ENCODE peak calls at places on chromosomes 6 and 20, in five cellular contexts. A is A549, Q is HepG2, Y is H1, P is GM12878. V is an unnamed sample.
A peak's percentile ranks its signal among the peaks of the same experiment; 100 is the strongest.

GRCh38 chr6:136693090-136693489 is 99.2 kb downstream of the MAP3K5 start:
- DNase-seq in A (no peak), Q (no peak), Y (no peak), P (no peak), V (no peak)

GRCh38 chr6:89148016-89148750 is 2.3 kb downstream of the PM20D2 start:
- DNase-seq in A (no peak), Q (no peak), Y (no peak), P (no peak), V (no peak)

GRCh38 chr20:1509237-1509636 is 18.0 kb upstream of the SIRPB2 start:
- DNase-seq in A (peak; percentile 26), Q (peak; percentile 25), Y (no peak), P (no peak), V (no peak)

GRCh38 chr20:5136096-5136495 is 9.3 kb downstream of the CDS2 start:
- DNase-seq in A (no peak), Q (no peak), Y (no peak), P (no peak), V (no peak)

GRCh38 chr6:116876107-116876506 is 935 bp upstream of the RFX6 start:
- DNase-seq in A (no peak), Q (no peak), Y (no peak), P (no peak), V (no peak)

GRCh38 chr6:16982827-16983226 is 119.0 kb upstream of the STMND1 start:
- DNase-seq in A (no peak), Q (no peak), Y (no peak), P (peak; percentile 27), V (no peak)

GRCh38 chr6:34018026-34018425 is 127.9 kb downstream of the GRM4 start:
- DNase-seq in A (no peak), Q (no peak), Y (no peak), P (no peak), V (no peak)

GRCh38 chr20:53517146-53517545 is 76.5 kb downstream of the ZNF217 start:
- DNase-seq in A (no peak), Q (peak; percentile 38), Y (no peak), P (no peak), V (no peak)

GRCh38 chr20:17987988-17988387 is 19.2 kb downstream of the MGME1 start:
- DNase-seq in A (no peak), Q (no peak), Y (no peak), P (no peak), V (no peak)

GRCh38 chr6:106089981-106090380 is 3.8 kb downstream of the PRDM1 start:
- DNase-seq in A (no peak), Q (no peak), Y (no peak), P (no peak), V (no peak)

GRCh38 chr6:7087491-7087979 is 20.2 kb upstream of the RREB1 start:
- DNase-seq in A (no peak), Q (no peak), Y (no peak), P (peak; percentile 36), V (no peak)

GRCh38 chr6:36350681-36351091 is 14.0 kb upstream of the BNIP5 start:
- DNase-seq in A (no peak), Q (no peak), Y (no peak), P (no peak), V (peak; percentile 88)

GRCh38 chr6:96816182-96816888 is 20.9 kb downstream of the GPR63 start:
- DNase-seq in A (no peak), Q (no peak), Y (no peak), P (no peak), V (no peak)

GRCh38 chr6:130134594-130134993 is 88.2 kb downstream of the SAMD3 start:
- DNase-seq in A (no peak), Q (no peak), Y (no peak), P (no peak), V (no peak)

GRCh38 chr6:29976588-29977424 is 34.5 kb downstream of the HLA-A start:
- DNase-seq in A (peak; percentile 55), Q (peak; percentile 77), Y (peak; percentile 70), P (peak; percentile 13), V (peak; percentile 68)

GRCh38 chr20:44426879-44427785 is 48.5 kb upstream of the TTPAL start:
- DNase-seq in A (no peak), Q (no peak), Y (no peak), P (no peak), V (no peak)

GRCh38 chr6:134739299-134740090 is 210.4 kb downstream of the ALDH8A1 start:
- DNase-seq in A (no peak), Q (no peak), Y (no peak), P (no peak), V (no peak)

GRCh38 chr20:38828514-38829295 is 23.2 kb downstream of the PPP1R16B start:
- DNase-seq in A (no peak), Q (no peak), Y (no peak), P (no peak), V (no peak)

GRCh38 chr20:46004813-46005505 is 3.7 kb upstream of the MMP9 start:
- DNase-seq in A (no peak), Q (no peak), Y (no peak), P (no peak), V (no peak)

GRCh38 chr20:8144282-8145245 is 12.5 kb downstream of the PLCB1 start:
- DNase-seq in A (no peak), Q (peak; percentile 100), Y (no peak), P (no peak), V (no peak)

GRCh38 chr6:130183271-130184222 is 39.2 kb downstream of the SAMD3 start:
- DNase-seq in A (no peak), Q (no peak), Y (no peak), P (no peak), V (no peak)

GRCh38 chr6:82364087-82365010 is 732 bp downstream of the TPBG start:
- DNase-seq in A (peak; percentile 44), Q (no peak), Y (peak; percentile 83), P (no peak), V (no peak)

GRCh38 chr20:17843246-17844132 is 125.1 kb downstream of the SNX5 start:
- DNase-seq in A (no peak), Q (no peak), Y (no peak), P (no peak), V (no peak)

GRCh38 chr6:140586426-140587061 is 1212.1 kb upstream of the CITED2 start:
- DNase-seq in A (no peak), Q (no peak), Y (no peak), P (peak; percentile 60), V (no peak)

GRCh38 chr6:136324981-136325380 is 35.3 kb upstream of the BCLAF1 start:
- DNase-seq in A (no peak), Q (no peak), Y (no peak), P (no peak), V (no peak)

GRCh38 chr20:34713194-34713943 is 9.2 kb downstream of the TP53INP2 start:
- DNase-seq in A (peak; percentile 64), Q (peak; percentile 91), Y (no peak), P (peak; percentile 57), V (peak; percentile 92)

GRCh38 chr6:99606670-99607415 is at the start of gene PRDM13:
- DNase-seq in A (no peak), Q (no peak), Y (peak; percentile 73), P (no peak), V (no peak)

GRCh38 chr6:169046483-169047192 is 207.0 kb downstream of the THBS2 start:
- DNase-seq in A (no peak), Q (no peak), Y (no peak), P (no peak), V (no peak)

GRCh38 chr6:43516697-43517502 is at the start of the genes POLR1C and YIPF3:
- DNase-seq in A (peak; percentile 81), Q (peak; percentile 98), Y (peak; percentile 95), P (peak; percentile 95), V (peak; percentile 98)
- TF ChIP-seq HDAC2 in A (no peak), Q (peak; percentile 63), Y (peak; percentile 95), P (no peak), V (peak; percentile 88)

DNA sequence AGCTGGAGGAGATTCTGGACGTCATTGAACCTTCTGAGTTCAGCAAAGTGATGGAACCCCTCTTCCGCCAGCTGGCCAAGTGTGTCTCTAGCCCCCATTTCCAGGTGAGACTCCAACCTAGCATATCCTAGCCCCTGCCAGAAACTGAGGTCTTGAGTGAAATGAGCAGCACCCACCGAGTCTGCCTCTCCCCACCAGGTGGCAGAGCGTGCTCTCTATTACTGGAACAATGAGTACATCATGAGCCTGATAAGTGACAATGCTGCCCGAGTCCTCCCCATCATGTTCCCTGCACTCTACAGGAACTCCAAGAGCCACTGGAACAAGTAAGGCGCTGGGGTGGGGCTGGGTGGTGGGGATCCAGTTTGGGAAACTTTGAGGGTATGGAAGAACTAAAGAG is 4.6 kb downstream of the MEA1 start:
- DNase-seq in A (no peak), Q (peak; percentile 49), Y (no peak), P (no peak), V (peak; percentile 58)
- TF ChIP-seq HDAC2 in A (no peak), Q (no peak), Y (no peak), P (no peak), V (no peak)

GRCh38 chr6:31660224-31660997 is at the start of gene C6orf47:
- DNase-seq in A (peak; percentile 72), Q (peak; percentile 79), Y (peak; percentile 90), P (no peak), V (peak; percentile 97)
- TF ChIP-seq HDAC2 in A (no peak), Q (peak; percentile 57), Y (peak; percentile 24), P (no peak), V (peak; percentile 3)

GRCh38 chr6:68760941-68761676 is 126.0 kb downstream of the ADGRB3 start:
- DNase-seq in A (no peak), Q (no peak), Y (no peak), P (no peak), V (no peak)
- TF ChIP-seq HDAC2 in A (no peak), Q (no peak), Y (no peak), P (no peak), V (no peak)

GRCh38 chr6:11356404-11357155 is 124.1 kb upstream of the NEDD9 start:
- DNase-seq in A (no peak), Q (no peak), Y (no peak), P (no peak), V (no peak)

GRCh38 chr6:11357285-11357684 is 124.8 kb upstream of the NEDD9 start:
- DNase-seq in A (no peak), Q (no peak), Y (no peak), P (no peak), V (no peak)

GRCh38 chr6:11350294-11350693 is 117.8 kb upstream of the NEDD9 start:
- DNase-seq in A (no peak), Q (peak; percentile 18), Y (no peak), P (no peak), V (no peak)

GRCh38 chr6:11349880-11350279 is 117.4 kb upstream of the NEDD9 start:
- DNase-seq in A (no peak), Q (no peak), Y (no peak), P (no peak), V (no peak)

DNA sequence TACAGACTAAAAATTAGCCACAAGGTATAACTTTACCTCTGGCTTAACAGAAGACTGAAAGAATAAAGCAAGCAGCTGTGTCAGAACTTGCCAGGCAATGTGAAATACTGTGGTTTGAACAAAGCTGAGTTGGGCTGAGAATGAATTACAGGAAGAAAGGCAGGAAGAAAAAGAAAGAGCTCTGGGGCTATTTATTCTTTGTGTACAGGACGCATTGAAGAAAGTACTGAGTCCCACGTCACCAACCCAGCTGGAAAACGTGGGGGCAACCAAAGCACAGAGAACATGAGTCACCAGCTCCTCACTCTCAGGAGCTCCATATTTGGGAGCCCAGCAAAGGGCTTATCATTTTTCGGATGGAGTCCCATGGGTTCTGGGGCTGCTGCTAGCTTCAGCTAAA is 121.6 kb upstream of the NEDD9 start:
- DNase-seq in A (no peak), Q (no peak), Y (no peak), P (no peak), V (peak; percentile 4)
- TF ChIP-seq HDAC2 in A (no peak), Q (no peak), Y (no peak), P (no peak), V (no peak)

GRCh38 chr6:142893088-142893487 is 51.9 kb downstream of the HIVEP2 start:
- DNase-seq in A (no peak), Q (no peak), Y (no peak), P (no peak), V (no peak)
- TF ChIP-seq HDAC2 in A (no peak), Q (no peak), Y (no peak), P (no peak), V (no peak)

V was measured in K562.